ENCODE peak calls at places on chromosome 5, in ten cellular contexts. M, P, D, R, C, G, Y, A, E and N are unnamed samples.

GRCh38 chr5:94469889-94470288 is 148.5 kb downstream of the KIAA0825 start:
- DNase-seq in D (peak; percentile 48), R (peak; percentile 82), M (no peak), E (no peak), P (no peak), G (no peak), A (no peak), Y (peak; percentile 8), C (no peak), N (no peak)

GRCh38 chr5:109324941-109325340 is 84.8 kb downstream of the PJA2 start:
- DNase-seq in G (no peak), R (no peak), M (no peak), P (no peak), E (no peak), A (no peak), C (no peak), D (peak; percentile 9), Y (no peak), N (no peak)

GRCh38 chr5:149002053-149002452 is 60.8 kb downstream of the SH3TC2 start:
- DNase-seq in M (peak; percentile 40), R (peak; percentile 100), P (no peak), D (peak; percentile 95), C (no peak), Y (no peak), G (no peak), A (peak; percentile 98), E (peak; percentile 94), N (no peak)

GRCh38 chr5:61319388-61320146 is 12.5 kb upstream of the ZSWIM6 start:
- DNase-seq in R (no peak), M (no peak), C (no peak), P (no peak), Y (no peak), G (no peak), E (no peak), D (no peak), A (no peak), N (peak; percentile 3)

GRCh38 chr5:126414874-126415502 is 8.2 kb upstream of the GRAMD2B start:
- DNase-seq in Y (no peak), C (no peak), M (no peak), A (no peak), E (no peak), D (peak; percentile 79), R (peak; percentile 77), P (no peak), G (no peak), N (no peak)

GRCh38 chr5:167899490-167899889 is 392.0 kb upstream of the WWC1 start:
- DNase-seq in M (no peak), D (no peak), P (no peak), Y (no peak), A (peak; percentile 41), E (no peak), R (peak; percentile 17), G (no peak), C (no peak), N (no peak)

GRCh38 chr5:58980890-58981289 is 398.0 kb downstream of the RAB3C start:
- DNase-seq in C (no peak), D (no peak), E (no peak), R (no peak), P (no peak), G (no peak), M (no peak), A (no peak), Y (no peak), N (no peak)

GRCh38 chr5:151670953-151671636 is 15.6 kb downstream of the SPARC start:
- DNase-seq in C (no peak), A (no peak), R (peak; percentile 61), G (no peak), P (no peak), E (no peak), D (no peak), Y (no peak), M (no peak), N (no peak)

GRCh38 chr5:132180134-132180745 is 47.4 kb downstream of the P4HA2 start:
- DNase-seq in D (peak; percentile 89), A (peak; percentile 46), E (peak; percentile 18), R (peak; percentile 74), Y (no peak), C (no peak), P (no peak), M (peak; percentile 56), G (no peak), N (peak; percentile 84)

GRCh38 chr5:58912102-58912501 is 329.2 kb downstream of the RAB3C start:
- DNase-seq in A (no peak), G (no peak), E (no peak), R (no peak), D (no peak), P (no peak), Y (no peak), C (no peak), M (no peak), N (no peak)

GRCh38 chr5:33423018-33423630 is 17.6 kb upstream of the TARS1 start:
- DNase-seq in A (peak; percentile 46), Y (no peak), M (no peak), E (peak; percentile 6), P (no peak), D (peak; percentile 78), C (no peak), R (peak; percentile 73), G (no peak), N (peak; percentile 50)

GRCh38 chr5:5360363-5360762 is 62.1 kb upstream of the ICE1 start:
- DNase-seq in M (no peak), E (no peak), D (no peak), G (no peak), Y (no peak), R (no peak), C (no peak), P (no peak), A (no peak), N (no peak)

GRCh38 chr5:3602713-3603502 is 7.3 kb downstream of the IRX1 start:
- DNase-seq in D (no peak), Y (no peak), M (no peak), E (peak; percentile 1), G (no peak), C (no peak), R (no peak), A (no peak), P (peak; percentile 80), N (no peak)

GRCh38 chr5:147216552-147217154 is 18.2 kb upstream of the STK32A start:
- DNase-seq in R (no peak), P (no peak), A (no peak), G (no peak), Y (no peak), C (no peak), M (no peak), D (no peak), E (peak; percentile 61), N (no peak)

GRCh38 chr5:80041536-80041935 is 6.4 kb downstream of the THBS4 start:
- DNase-seq in A (no peak), P (no peak), D (no peak), C (no peak), Y (no peak), M (no peak), R (no peak), E (no peak), G (no peak), N (no peak)

GRCh38 chr5:127813633-127814171 is 110.5 kb downstream of the CCDC192 start:
- DNase-seq in Y (no peak), P (no peak), A (peak; percentile 76), R (peak; percentile 91), D (peak; percentile 84), C (no peak), M (no peak), G (no peak), E (no peak), N (no peak)

GRCh38 chr5:143543358-143544255 is 140.1 kb upstream of the NR3C1 start:
- DNase-seq in M (no peak), G (no peak), Y (no peak), R (peak; percentile 76), P (no peak), A (peak; percentile 49), C (no peak), D (peak; percentile 38), E (peak; percentile 57), N (no peak)

GRCh38 chr5:135458921-135459331 is 6.8 kb upstream of the TIFAB start:
- DNase-seq in R (peak; percentile 35), P (peak; percentile 91), C (no peak), D (peak; percentile 61), M (no peak), E (no peak), A (no peak), G (no peak), Y (no peak), N (no peak)

GRCh38 chr5:80975065-80975464 is 14.9 kb downstream of the RASGRF2 start:
- DNase-seq in G (no peak), C (no peak), R (peak; percentile 57), M (no peak), D (no peak), E (peak; percentile 31), Y (no peak), A (no peak), P (no peak), N (no peak)